ENCODE peak calls at places on chromosomes 11 and 22, in ten cellular contexts. B, E, A, T, V, X, W, J, L and Q are unnamed samples.

GRCh38 chr22:38202437-38203089 is 769 bp downstream of the MAFF start:
- DNase-seq in B (peak; percentile 84), E (peak; percentile 92), A (peak; percentile 87), T (peak; percentile 53), V (peak; percentile 53), X (peak; percentile 94), W (no peak), J (peak; percentile 74), L (peak; percentile 81), Q (no peak)

GRCh38 chr11:23570828-23571227 is 710.6 kb upstream of the CCDC179 start:
- DNase-seq in B (peak; percentile 61), E (no peak), A (no peak), T (no peak), V (peak; percentile 25), X (no peak), W (no peak), J (no peak), L (no peak), Q (no peak)

GRCh38 chr11:65311197-65311631 is 3.5 kb upstream of the CDC42EP2 start:
- DNase-seq in B (no peak), E (peak; percentile 77), A (no peak), T (no peak), V (no peak), X (peak; percentile 40), W (no peak), J (no peak), L (peak; percentile 51), Q (no peak)

GRCh38 chr11:79150966-79151365 is 289.9 kb downstream of the TENM4 start:
- DNase-seq in B (peak; percentile 71), E (no peak), A (no peak), T (no peak), V (peak; percentile 56), X (no peak), W (no peak), J (no peak), L (no peak), Q (no peak)

GRCh38 chr11:111157571-111157970 is 88.0 kb upstream of the POU2AF2 start:
- DNase-seq in B (no peak), E (no peak), A (no peak), T (no peak), V (no peak), X (no peak), W (no peak), J (no peak), L (no peak), Q (no peak)

GRCh38 chr11:61489833-61490585 is 18.5 kb upstream of the LRRC10B start:
- DNase-seq in B (peak; percentile 36), E (no peak), A (no peak), T (no peak), V (no peak), X (peak; percentile 77), W (no peak), J (no peak), L (no peak), Q (no peak)

GRCh38 chr22:29004647-29005371 is 56.8 kb downstream of the C22orf31 start:
- DNase-seq in B (peak; percentile 40), E (peak; percentile 66), A (peak; percentile 66), T (peak; percentile 64), V (no peak), X (no peak), W (no peak), J (no peak), L (peak; percentile 43), Q (no peak)

GRCh38 chr22:41917906-41918791 is 3.3 kb upstream of the SHISA8 start:
- DNase-seq in B (peak; percentile 46), E (peak; percentile 72), A (peak; percentile 68), T (no peak), V (peak; percentile 61), X (peak; percentile 65), W (no peak), J (peak; percentile 72), L (no peak), Q (no peak)

GRCh38 chr22:50506611-50507420 is 686 bp downstream of the LMF2 start:
- DNase-seq in B (peak; percentile 3), E (peak; percentile 61), A (peak; percentile 50), T (no peak), V (no peak), X (no peak), W (no peak), J (no peak), L (no peak), Q (no peak)

GRCh38 chr11:94513091-94513490 is 830 bp downstream of the C11orf97 start:
- DNase-seq in B (peak; percentile 18), E (no peak), A (peak; percentile 83), T (no peak), V (peak; percentile 63), X (no peak), W (no peak), J (no peak), L (no peak), Q (no peak)

GRCh38 chr11:9817191-9817590 is 153.3 kb downstream of the SWAP70 start:
- DNase-seq in B (no peak), E (no peak), A (no peak), T (no peak), V (no peak), X (no peak), W (no peak), J (no peak), L (no peak), Q (no peak)

GRCh38 chr11:36371590-36371989 is 75.5 kb downstream of the PRR5L start:
- DNase-seq in B (no peak), E (no peak), A (no peak), T (no peak), V (no peak), X (no peak), W (no peak), J (no peak), L (no peak), Q (no peak)

GRCh38 chr11:105609832-105610781 is at the start of gene GRIA4:
- DNase-seq in B (peak; percentile 67), E (peak; percentile 45), A (peak; percentile 15), T (peak; percentile 40), V (no peak), X (peak; percentile 65), W (no peak), J (no peak), L (no peak), Q (peak; percentile 92)

GRCh38 chr11:12098601-12099000 is 11.8 kb upstream of the MICAL2 start:
- DNase-seq in B (no peak), E (no peak), A (no peak), T (no peak), V (no peak), X (no peak), W (no peak), J (no peak), L (no peak), Q (no peak)

GRCh38 chr22:40654522-40655167 is 18.1 kb upstream of the MRTFA start:
- DNase-seq in B (peak; percentile 84), E (no peak), A (peak; percentile 53), T (no peak), V (no peak), X (peak; percentile 69), W (peak; percentile 41), J (no peak), L (no peak), Q (no peak)
- TF ChIP-seq CTCF in B (peak; percentile 33), E (peak; percentile 26), A (no peak), T (peak; percentile 31), V (peak; percentile 53), X (no peak), W (no peak), J (no peak), L (no peak), Q (peak; percentile 65)

GRCh38 chr11:104106136-104106754 is 57.7 kb downstream of the PDGFD start:
- DNase-seq in B (peak; percentile 61), E (no peak), A (no peak), T (no peak), V (no peak), X (peak; percentile 62), W (no peak), J (no peak), L (no peak), Q (no peak)

GRCh38 chr11:104105155-104105554 is 58.8 kb downstream of the PDGFD start:
- DNase-seq in B (no peak), E (no peak), A (no peak), T (no peak), V (no peak), X (no peak), W (no peak), J (no peak), L (no peak), Q (no peak)

GRCh38 chr11:104104201-104104600 is 59.7 kb downstream of the PDGFD start:
- DNase-seq in B (no peak), E (no peak), A (no peak), T (no peak), V (no peak), X (no peak), W (no peak), J (no peak), L (no peak), Q (no peak)

GRCh38 chr11:104104664-104105063 is 59.3 kb downstream of the PDGFD start:
- DNase-seq in B (no peak), E (no peak), A (no peak), T (no peak), V (no peak), X (no peak), W (no peak), J (no peak), L (no peak), Q (no peak)
- TF ChIP-seq CTCF in B (no peak), E (no peak), A (no peak), T (no peak), V (no peak), X (no peak), W (no peak), J (no peak), L (no peak), Q (no peak)

GRCh38 chr22:47408409-47408808 is 646.0 kb downstream of the TBC1D22A start:
- DNase-seq in B (no peak), E (no peak), A (no peak), T (no peak), V (no peak), X (no peak), W (no peak), J (no peak), L (no peak), Q (no peak)
- TF ChIP-seq CTCF in B (no peak), E (no peak), A (no peak), T (no peak), V (no peak), X (no peak), W (no peak), J (no peak), L (no peak), Q (no peak)

GRCh38 chr11:69001301-69002081 is 11.6 kb downstream of the MRGPRF start:
- DNase-seq in B (no peak), E (peak; percentile 24), A (no peak), T (no peak), V (no peak), X (no peak), W (no peak), J (no peak), L (no peak), Q (peak; percentile 79)

GRCh38 chr11:69000391-69000790 is 12.7 kb downstream of the MRGPRF start:
- DNase-seq in B (no peak), E (no peak), A (no peak), T (no peak), V (no peak), X (no peak), W (no peak), J (no peak), L (no peak), Q (no peak)

GRCh38 chr11:69002101-69002742 is 10.8 kb downstream of the MRGPRF start:
- DNase-seq in B (no peak), E (peak; percentile 13), A (no peak), T (no peak), V (no peak), X (no peak), W (no peak), J (no peak), L (no peak), Q (peak; percentile 85)

GRCh38 chr11:68999093-68999747 is 13.8 kb downstream of the MRGPRF start:
- DNase-seq in B (peak; percentile 20), E (peak; percentile 24), A (no peak), T (no peak), V (no peak), X (no peak), W (no peak), J (no peak), L (no peak), Q (no peak)

GRCh38 chr11:69000831-69001245 is 12.2 kb downstream of the MRGPRF start:
- DNase-seq in B (peak; percentile 84), E (peak; percentile 29), A (no peak), T (no peak), V (peak; percentile 62), X (peak; percentile 87), W (peak; percentile 60), J (no peak), L (no peak), Q (no peak)
- TF ChIP-seq CTCF in B (peak; percentile 75), E (peak; percentile 43), A (no peak), T (peak; percentile 58), V (peak; percentile 72), X (peak; percentile 68), W (no peak), J (no peak), L (no peak), Q (peak; percentile 81)